ENCODE peak calls at places on chromosomes 12 and 14, in nine cellular contexts. U is mesenteric fat pad; M is AML-193; N is brain microvascular endothelial cell; P is stimulated activated CD8-positive, alpha-beta memory T cell treated with anti-CD3 and anti-CD28 coated beads, Interleukin-15, amount 100 ng/mL, for 4 hours; A is GM12891; L is activated gamma-delta T cell treated with Interleukin-2 at 50 U/mL for 16 hours; T is left ventricle myocardium superior; J is stomach. Z is an unnamed sample.

GRCh38 chr14:23054000-23054811 is 3.1 kb downstream of the CDH24 start:
- DNase-seq in U (peak; percentile 85), M (no peak), N (no peak), P (no peak), A (no peak), L (no peak), T (no peak), J (no peak), Z (no peak)

GRCh38 chr12:6336859-6337744 is 4.8 kb downstream of the TNFRSF1A start:
- DNase-seq in U (no peak), M (peak; percentile 92), N (no peak), P (peak; percentile 45), A (no peak), L (peak; percentile 81), T (peak; percentile 50), J (no peak), Z (no peak)

GRCh38 chr12:12704593-12705230 is 8.7 kb upstream of the GPR19 start:
- DNase-seq in U (no peak), M (peak; percentile 93), N (peak; percentile 81), P (no peak), A (no peak), L (no peak), T (no peak), J (peak; percentile 62), Z (no peak)

GRCh38 chr12:55659486-55660385 is 23.0 kb downstream of the OR10P1 start:
- DNase-seq in U (no peak), M (peak; percentile 39), N (peak; percentile 66), P (no peak), A (no peak), L (no peak), T (peak; percentile 52), J (no peak), Z (no peak)

GRCh38 chr14:73467377-73467776 is 9.0 kb upstream of the NUMB start:
- DNase-seq in U (no peak), M (peak; percentile 20), N (peak; percentile 89), P (peak; percentile 67), A (no peak), L (no peak), T (no peak), J (no peak), Z (no peak)

GRCh38 chr12:122067966-122068365 is 10.6 kb upstream of the MLXIP start:
- DNase-seq in U (no peak), M (no peak), N (no peak), P (no peak), A (peak; percentile 58), L (peak; percentile 56), T (peak; percentile 52), J (peak; percentile 58), Z (no peak)

GRCh38 chr12:13687633-13688032 is 293.8 kb downstream of the GRIN2B start:
- DNase-seq in U (no peak), M (no peak), N (no peak), P (no peak), A (no peak), L (no peak), T (no peak), J (no peak), Z (no peak)

GRCh38 chr12:77847665-77848431 is 17.2 kb downstream of the NAV3 start:
- DNase-seq in U (no peak), M (no peak), N (peak; percentile 52), P (no peak), A (no peak), L (no peak), T (no peak), J (no peak), Z (no peak)

GRCh38 chr14:99252443-99252939 is 19.5 kb downstream of the BCL11B start:
- DNase-seq in U (no peak), M (no peak), N (no peak), P (no peak), A (no peak), L (no peak), T (no peak), J (no peak), Z (no peak)

GRCh38 chr12:89856431-89856830 is 147.8 kb upstream of the ATP2B1 start:
- DNase-seq in U (no peak), M (peak; percentile 78), N (peak; percentile 63), P (no peak), A (no peak), L (no peak), T (no peak), J (no peak), Z (no peak)

GRCh38 chr12:701896-702539 is 38.8 kb upstream of the NINJ2 start:
- DNase-seq in U (peak; percentile 18), M (no peak), N (no peak), P (no peak), A (no peak), L (no peak), T (no peak), J (no peak), Z (no peak)